ENCODE peak calls at places on chromosome 3, in eight cellular contexts. T is stromal cell of bone marrow; Y is ELR; S is stimulated activated CD8-positive, alpha-beta memory T cell treated with anti-CD3 and anti-CD28 coated beads, Interleukin-4, amount 100 ng/mL, for 1 hour; K is stimulated activated CD4-positive, alpha-beta T cell treated with anti-CD3 and anti-CD28 coated beads, TNF-alpha, amount 100 ng/mL, for 1 hour; L is mesenteric fat pad; I is HuH-7; B is SW 1271. E is an unnamed sample.
A peak's percentile ranks its signal among the peaks of the same experiment; 100 is the strongest.

GRCh38 chr3:13700362-13700761 is 151.4 kb downstream of the FBLN2 start:
- DNase-seq in T (no peak), Y (no peak), S (no peak), K (no peak), L (no peak), I (no peak), B (no peak), E (no peak)

GRCh38 chr3:127254730-127255129 is 33.1 kb downstream of the PRR20G start:
- DNase-seq in T (no peak), Y (peak; percentile 33), S (no peak), K (no peak), L (no peak), I (peak; percentile 20), B (no peak), E (no peak)

GRCh38 chr3:168094877-168095610 is 680 bp downstream of the GOLIM4 start:
- DNase-seq in T (peak; percentile 52), Y (peak; percentile 89), S (no peak), K (no peak), L (peak; percentile 91), I (peak; percentile 38), B (peak; percentile 56), E (peak; percentile 44)

GRCh38 chr3:57983734-57984518 is 24.3 kb upstream of the FLNB start:
- DNase-seq in T (peak; percentile 79), Y (peak; percentile 96), S (no peak), K (peak; percentile 12), L (no peak), I (no peak), B (peak; percentile 59), E (peak; percentile 90)

GRCh38 chr3:20401253-20401652 is 215.2 kb upstream of the SGO1 start:
- DNase-seq in T (peak; percentile 14), Y (no peak), S (no peak), K (no peak), L (no peak), I (no peak), B (no peak), E (no peak)

GRCh38 chr3:76199382-76199781 is 414.0 kb upstream of the ZNF717 start:
- DNase-seq in T (no peak), Y (no peak), S (no peak), K (no peak), L (no peak), I (no peak), B (no peak), E (no peak)

GRCh38 chr3:106829206-106829605 is 548.0 kb upstream of the CCDC54 start:
- DNase-seq in T (no peak), Y (peak; percentile 37), S (no peak), K (no peak), L (no peak), I (no peak), B (no peak), E (no peak)

GRCh38 chr3:141052570-141053069 is 1.5 kb downstream of the SPSB4 start:
- DNase-seq in T (no peak), Y (no peak), S (no peak), K (no peak), L (no peak), I (peak; percentile 27), B (no peak), E (no peak)

GRCh38 chr3:171811059-171811912 is 1.0 kb upstream of the PLD1 start:
- DNase-seq in T (peak; percentile 97), Y (peak; percentile 95), S (no peak), K (no peak), L (no peak), I (peak; percentile 68), B (peak; percentile 22), E (peak; percentile 97)

GRCh38 chr3:17057316-17057715 is 172.6 kb downstream of the PLCL2 start:
- DNase-seq in T (no peak), Y (peak; percentile 61), S (no peak), K (no peak), L (no peak), I (no peak), B (no peak), E (peak; percentile 35)

GRCh38 chr3:197507081-197507480 is 48.7 kb downstream of the BDH1 start:
- DNase-seq in T (no peak), Y (no peak), S (no peak), K (no peak), L (no peak), I (no peak), B (no peak), E (no peak)